ENCODE peak calls at places on chromosomes 7 and 10, in ten cellular contexts. P, G, D, B, M, H, J, Q, N and O are unnamed samples.

GRCh38 chr7:36677769-36678435 is 46.4 kb downstream of the AOAH start:
- DNase-seq in D (no peak), G (peak; percentile 14), P (no peak), H (no peak), Q (no peak), B (no peak), M (no peak), N (no peak), J (no peak), O (no peak)

GRCh38 chr10:132628966-132629900 is 91.6 kb downstream of the INPP5A start:
- DNase-seq in J (no peak), M (no peak), G (no peak), H (no peak), B (no peak), Q (no peak), D (peak; percentile 46), N (no peak), P (peak; percentile 35), O (peak; percentile 52)

GRCh38 chr7:23373151-23374004 is 74.2 kb downstream of the MALSU1 start:
- DNase-seq in H (no peak), J (no peak), D (no peak), P (no peak), Q (peak; percentile 73), N (no peak), B (peak; percentile 54), M (no peak), G (peak; percentile 49), O (no peak)

GRCh38 chr10:101236376-101237079 is 7.3 kb upstream of the LBX1 start:
- DNase-seq in P (no peak), M (no peak), D (no peak), J (no peak), N (no peak), H (no peak), B (no peak), Q (peak; percentile 61), G (no peak), O (no peak)

GRCh38 chr10:29585488-29585976 is 49.2 kb downstream of the SVIL start:
- DNase-seq in H (no peak), P (no peak), N (no peak), B (no peak), Q (peak; percentile 28), J (peak; percentile 23), G (no peak), D (no peak), M (peak; percentile 49), O (no peak)

GRCh38 chr7:117259626-117260025 is 63.2 kb downstream of the WNT2 start:
- DNase-seq in P (no peak), H (no peak), N (no peak), G (no peak), M (no peak), J (no peak), Q (peak; percentile 53), B (no peak), D (no peak), O (no peak)

GRCh38 chr7:149226840-149227494 is 12.5 kb upstream of the ZNF212 start:
- DNase-seq in M (no peak), D (no peak), J (no peak), G (no peak), P (no peak), N (no peak), B (no peak), H (no peak), Q (no peak), O (peak; percentile 37)

GRCh38 chr10:59887006-59887405 is 19.4 kb downstream of the CCDC6 start:
- DNase-seq in G (no peak), M (no peak), D (no peak), N (no peak), Q (peak; percentile 49), P (no peak), J (no peak), B (no peak), H (no peak), O (no peak)

GRCh38 chr7:44615149-44615611 is 8.8 kb downstream of the OGDH start:
- DNase-seq in G (no peak), N (peak; percentile 55), D (no peak), B (no peak), J (no peak), M (no peak), H (no peak), Q (peak; percentile 48), P (peak; percentile 84), O (peak; percentile 84)

GRCh38 chr7:44618045-44618444 is 11.6 kb downstream of the OGDH start:
- DNase-seq in H (no peak), J (no peak), D (no peak), M (no peak), P (no peak), Q (no peak), B (no peak), N (no peak), G (no peak), O (no peak)

GRCh38 chr7:44617225-44617885 is 10.9 kb downstream of the OGDH start:
- DNase-seq in B (peak; percentile 37), J (no peak), P (no peak), N (no peak), G (no peak), Q (peak; percentile 82), H (no peak), D (no peak), M (no peak), O (no peak)

GRCh38 chr7:44616545-44616944 is 10.1 kb downstream of the OGDH start:
- DNase-seq in N (no peak), G (no peak), H (no peak), P (no peak), J (no peak), Q (no peak), M (no peak), B (no peak), D (no peak), O (no peak)

DNA sequence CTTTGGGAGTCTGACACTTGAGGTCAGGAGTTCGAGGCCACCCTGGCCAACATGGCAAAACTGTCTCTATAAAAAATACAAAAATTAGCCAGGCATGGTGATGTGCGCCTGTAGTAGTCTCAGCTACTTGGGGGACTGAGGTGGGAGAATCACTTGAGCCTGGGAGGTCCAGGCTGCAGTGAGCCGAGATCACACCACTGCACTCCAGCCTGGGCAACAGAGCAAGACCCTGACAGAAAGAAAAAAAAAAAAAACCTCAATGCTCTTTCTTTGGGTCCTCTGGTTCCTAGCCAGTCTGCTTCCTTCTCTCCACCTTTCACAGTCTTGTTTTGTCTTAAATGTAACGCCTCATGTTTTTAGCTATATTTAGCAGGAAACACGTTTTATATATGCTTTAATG is 9.4 kb downstream of the OGDH start:
- DNase-seq in H (no peak), M (no peak), N (no peak), J (no peak), D (no peak), P (no peak), B (no peak), G (no peak), Q (no peak), O (no peak)
- H3K4me1 ChIP-seq in H (peaks cover 12% of the 10 kb centered on the region), M (peaks cover 5% of the 10 kb centered on the region), N (peaks cover 6% of the 10 kb centered on the region), J (peaks cover 7% of the 10 kb centered on the region), D (peaks cover 34% of the 10 kb centered on the region), P (no peaks in the 10 kb centered on the region), B (peaks cover 25% of the 10 kb centered on the region), G (peaks cover 48% of the 10 kb centered on the region), Q (peaks cover 5% of the 10 kb centered on the region), O (peaks cover 87% of the 10 kb centered on the region)

DNA sequence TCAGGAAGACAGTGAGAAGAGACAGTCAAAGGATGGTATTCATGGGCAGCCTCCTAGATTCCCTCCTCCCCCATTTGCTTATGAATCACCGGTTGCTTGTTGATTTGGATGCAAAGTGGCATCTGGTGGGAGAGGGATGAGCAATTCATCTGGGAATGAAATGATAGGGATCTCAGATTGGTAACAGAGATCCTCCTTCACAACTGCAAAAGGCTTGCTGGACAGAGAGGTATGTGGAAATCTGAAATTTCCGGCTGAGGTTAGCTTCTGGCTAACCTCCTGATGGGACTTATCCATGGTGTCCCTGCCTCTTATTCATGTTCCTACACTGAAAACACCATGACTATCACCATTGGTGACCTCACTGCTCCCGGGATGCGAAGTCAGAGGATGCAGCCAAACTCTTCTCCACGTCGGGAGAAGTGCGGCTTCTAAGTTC is 48.4 kb upstream of the PODXL start:
- DNase-seq in G (no peak), N (no peak), M (peak; percentile 56), J (no peak), H (no peak), D (no peak), P (no peak), B (peak; percentile 67), Q (peak; percentile 77), O (no peak)
- H3K4me1 ChIP-seq in G (no peaks in the 10 kb centered on the region), N (no peaks in the 10 kb centered on the region), M (peaks cover 34% of the 10 kb centered on the region), J (peaks cover 4% of the 10 kb centered on the region), H (no peaks in the 10 kb centered on the region), D (no peaks in the 10 kb centered on the region), P (no peaks in the 10 kb centered on the region), B (peaks cover 6% of the 10 kb centered on the region), Q (peaks cover 7% of the 10 kb centered on the region), O (no peaks in the 10 kb centered on the region)

GRCh38 chr7:52747817-52748216 is 287.6 kb upstream of the POM121L12 start:
- DNase-seq in J (no peak), H (no peak), D (no peak), N (no peak), G (no peak), Q (no peak), B (no peak), P (no peak), M (no peak), O (no peak)
- H3K4me1 ChIP-seq in J (peaks cover 3% of the 10 kb centered on the region), H (no peaks in the 10 kb centered on the region), D (no peaks in the 10 kb centered on the region), N (no peaks in the 10 kb centered on the region), G (no peaks in the 10 kb centered on the region), Q (no peaks in the 10 kb centered on the region), B (no peaks in the 10 kb centered on the region), P (no peaks in the 10 kb centered on the region), M (no peaks in the 10 kb centered on the region), O (no peaks in the 10 kb centered on the region)

GRCh38 chr7:107951896-107952295 is 51.1 kb downstream of the LAMB1 start:
- DNase-seq in B (no peak), G (no peak), J (no peak), H (no peak), D (no peak), N (no peak), P (no peak), M (no peak), Q (no peak), O (no peak)

GRCh38 chr7:107955394-107955793 is 47.6 kb downstream of the LAMB1 start:
- DNase-seq in J (no peak), D (no peak), Q (no peak), N (no peak), G (no peak), P (no peak), H (no peak), B (no peak), M (no peak), O (no peak)

GRCh38 chr7:107953924-107954303 is 49.0 kb downstream of the LAMB1 start:
- DNase-seq in Q (peak; percentile 31), P (no peak), G (no peak), N (no peak), J (no peak), B (no peak), H (no peak), D (no peak), M (no peak), O (no peak)

GRCh38 chr7:107951172-107951787 is 51.7 kb downstream of the LAMB1 start:
- DNase-seq in H (no peak), G (no peak), P (no peak), D (no peak), B (no peak), Q (no peak), J (no peak), N (no peak), M (no peak), O (no peak)

DNA sequence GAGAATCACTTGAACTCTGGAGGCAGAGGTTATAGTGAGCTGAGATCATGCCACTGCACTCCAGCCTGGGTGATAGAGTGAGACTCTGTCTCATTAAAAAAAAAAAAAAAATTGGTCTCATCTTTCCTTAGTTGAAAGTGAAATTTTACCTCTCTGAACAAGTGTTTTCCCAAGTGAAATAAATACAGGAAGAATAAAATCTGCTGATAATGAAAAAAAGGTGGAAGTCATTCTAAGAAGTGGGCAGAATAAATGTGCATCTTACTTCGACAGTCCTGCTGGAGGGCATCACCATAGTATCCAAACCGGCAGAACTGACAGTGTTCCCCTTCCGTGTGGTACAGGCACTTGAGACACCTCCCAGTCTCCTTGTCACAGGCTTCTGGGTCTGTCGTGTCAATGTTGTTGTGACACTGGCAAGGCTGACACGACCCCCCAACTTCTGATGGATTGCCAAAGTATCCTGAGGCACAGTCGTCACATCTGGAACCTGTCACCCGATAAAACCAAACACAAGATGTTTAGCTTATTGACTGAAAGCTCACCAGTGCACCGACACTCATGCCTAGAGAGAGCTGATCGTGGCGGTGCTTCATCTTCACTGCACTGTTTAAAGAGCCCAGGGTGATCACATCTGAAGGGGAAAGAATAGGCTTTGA is 49.6 kb downstream of the LAMB1 start:
- DNase-seq in H (no peak), G (no peak), D (no peak), P (no peak), N (no peak), M (no peak), B (no peak), J (no peak), Q (no peak), O (no peak)
- H3K4me1 ChIP-seq in H (peaks cover 53% of the 10 kb centered on the region), G (no peaks in the 10 kb centered on the region), D (peaks cover 31% of the 10 kb centered on the region), P (no peaks in the 10 kb centered on the region), N (no peaks in the 10 kb centered on the region), M (peaks cover 61% of the 10 kb centered on the region), B (peaks cover 20% of the 10 kb centered on the region), J (no peaks in the 10 kb centered on the region), Q (peaks cover 26% of the 10 kb centered on the region), O (no peaks in the 10 kb centered on the region)